ENCODE peak calls at places on chromosomes 16 and 17, in seven cellular contexts. S is bronchial epithelial cell, Z is HCT116, G is IMR-90, K is sigmoid colon, V is endodermal cell, O is SK-N-SH. T is an unnamed sample. For H3K36me3, the result is how much of the 10 kb centered on the place peaks cover.

GRCh38 chr16:89072216-89073130 is 21.2 kb upstream of the ACSF3 start:
- DNase-seq in S (no peak), K (peak), G (no peak), O (peak), V (no peak), Z (no peak), T (peak)

GRCh38 chr17:56029980-56030624 is 123.2 kb upstream of the ANKFN1 start:
- DNase-seq in Z (no peak), K (no peak), G (no peak), V (peak), O (no peak), S (no peak), T (peak)

GRCh38 chr17:67546578-67547527 is 169.8 kb downstream of the PITPNC1 start:
- DNase-seq in G (peak), K (peak), S (no peak), V (peak), O (no peak), Z (no peak), T (no peak)

GRCh38 chr16:81514041-81514559 is 69.5 kb downstream of the CMIP start:
- DNase-seq in V (no peak), Z (no peak), K (no peak), O (no peak), S (no peak), G (no peak), T (no peak)

GRCh38 chr17:39243155-39243554 is 17.4 kb upstream of the STAC2 start:
- DNase-seq in K (peak), Z (no peak), O (no peak), G (no peak), V (peak), S (no peak), T (no peak)

GRCh38 chr16:81618661-81619060 is 160.4 kb upstream of the PLCG2 start:
- DNase-seq in S (no peak), V (no peak), Z (no peak), K (no peak), O (no peak), G (no peak), T (no peak)

GRCh38 chr17:55089955-55090573 is 121.5 kb downstream of the STXBP4 start:
- DNase-seq in G (peak), K (no peak), V (peak), Z (peak), S (peak), O (no peak), T (peak)

GRCh38 chr17:74380086-74380958 is 13.0 kb downstream of the GPR142 start:
- DNase-seq in K (no peak), G (no peak), V (peak), S (peak), O (no peak), Z (peak), T (no peak)

GRCh38 chr16:81212830-81213465 is 25.5 kb upstream of the BCO1 start:
- DNase-seq in O (no peak), Z (no peak), K (no peak), V (peak), G (no peak), S (no peak), T (no peak)

GRCh38 chr17:51372345-51373004 is 112.1 kb downstream of the UTP18 start:
- DNase-seq in V (peak), K (no peak), O (no peak), G (peak), S (peak), Z (peak), T (peak)

GRCh38 chr16:54270711-54271110 is 15.9 kb downstream of the IRX3 start:
- DNase-seq in G (no peak), K (no peak), Z (no peak), V (no peak), S (no peak), O (no peak), T (no peak)

GRCh38 chr17:60468371-60468770 is 46.1 kb downstream of the CHCT1 start:
- DNase-seq in V (no peak), S (no peak), G (peak), O (no peak), K (no peak), Z (no peak), T (peak)

GRCh38 chr16:80743772-80744171 is 60.6 kb downstream of the CDYL2 start:
- DNase-seq in K (no peak), G (peak), O (no peak), V (no peak), S (no peak), Z (no peak), T (no peak)

GRCh38 chr17:50916708-50917417 is 50.7 kb upstream of the TOB1 start:
- DNase-seq in S (no peak), G (no peak), Z (no peak), V (peak), O (no peak), K (no peak), T (no peak)

GRCh38 chr17:4161179-4161559 is 18.2 kb downstream of the CYB5D2 start:
- DNase-seq in O (peak), Z (no peak), K (no peak), G (peak), S (peak), V (peak), T (peak)

GRCh38 chr17:30808785-30809286 is 15.7 kb downstream of the CRLF3 start:
- DNase-seq in V (no peak), K (peak), O (no peak), G (no peak), Z (no peak), S (no peak), T (no peak)

GRCh38 chr16:23378256-23378655 is 74.7 kb downstream of the COG7 start:
- DNase-seq in G (no peak), O (no peak), K (no peak), V (no peak), Z (no peak), S (no peak), T (no peak)

GRCh38 chr17:51052235-51052634 is 68.4 kb downstream of the SPAG9 start:
- DNase-seq in V (no peak), K (no peak), S (no peak), O (peak), G (no peak), Z (no peak), T (no peak)

GRCh38 chr17:70138309-70138865 is 30.9 kb upstream of the KCNJ2 start:
- DNase-seq in O (no peak), K (no peak), V (no peak), S (no peak), G (no peak), Z (no peak), T (peak)

GRCh38 chr16:11768850-11769249 is 26.2 kb upstream of the TXNDC11 start:
- DNase-seq in V (no peak), Z (no peak), G (no peak), S (no peak), O (no peak), K (no peak), T (no peak)
- H3K36me3 ChIP-seq in V (half or more), Z (under half), G (half or more), S (under half), O (half or more), K (under half), T (half or more)

GRCh38 chr17:63358111-63358839 is 87.8 kb downstream of the CYB561 start:
- DNase-seq in S (peak), K (no peak), G (peak), V (no peak), O (peak), Z (no peak), T (peak)

GRCh38 chr17:63356275-63356905 is 89.7 kb downstream of the CYB561 start:
- DNase-seq in Z (peak), G (peak), V (no peak), S (peak), K (no peak), O (no peak), T (peak)

GRCh38 chr17:63358956-63359355 is 87.2 kb downstream of the CYB561 start:
- DNase-seq in K (no peak), G (no peak), Z (no peak), V (no peak), O (no peak), S (no peak), T (no peak)

GRCh38 chr17:63350364-63350763 is 95.7 kb downstream of the CYB561 start:
- DNase-seq in Z (no peak), G (no peak), O (no peak), V (no peak), S (no peak), K (no peak), T (no peak)

DNA sequence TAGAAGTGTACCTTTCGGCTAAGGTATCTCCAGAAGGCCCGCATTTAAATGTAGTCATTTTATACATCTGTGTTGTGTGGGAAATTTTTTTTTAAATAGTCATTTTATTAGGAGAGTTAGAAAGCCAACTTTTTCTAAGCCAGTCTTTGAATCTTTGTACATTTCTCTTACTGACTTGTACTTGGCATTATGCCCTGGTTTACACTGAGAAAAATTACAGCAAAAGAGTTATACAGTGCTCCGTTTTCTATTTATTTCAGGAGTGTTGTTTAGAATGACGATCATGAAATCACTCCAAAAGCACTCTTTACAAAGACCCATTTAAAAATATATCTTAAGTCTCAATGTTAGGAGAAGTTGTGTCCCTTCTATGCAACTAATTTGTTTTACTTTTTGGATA is 91.9 kb downstream of the CYB561 start:
- DNase-seq in G (peak), K (no peak), S (no peak), O (no peak), V (no peak), Z (no peak), T (peak)
- H3K36me3 ChIP-seq in G (under half), K (under half), S (under half), O (under half), V (under half), Z (under half), T (under half)

GRCh38 chr16:87844809-87845208 is 24.5 kb downstream of the SLC7A5 start:
- DNase-seq in O (no peak), K (peak), G (no peak), S (no peak), Z (no peak), V (no peak), T (no peak)
- H3K36me3 ChIP-seq in O (under half), K (under half), G (half or more), S (half or more), Z (half or more), V (half or more), T (under half)

GRCh38 chr16:57661936-57662906 is 5.9 kb upstream of the ADGRG3 start:
- DNase-seq in Z (no peak), G (no peak), O (no peak), V (no peak), S (no peak), K (no peak), T (no peak)
- H3K36me3 ChIP-seq in Z (under half), G (under half), O (under half), V (under half), S (under half), K (under half), T (under half)

DNA sequence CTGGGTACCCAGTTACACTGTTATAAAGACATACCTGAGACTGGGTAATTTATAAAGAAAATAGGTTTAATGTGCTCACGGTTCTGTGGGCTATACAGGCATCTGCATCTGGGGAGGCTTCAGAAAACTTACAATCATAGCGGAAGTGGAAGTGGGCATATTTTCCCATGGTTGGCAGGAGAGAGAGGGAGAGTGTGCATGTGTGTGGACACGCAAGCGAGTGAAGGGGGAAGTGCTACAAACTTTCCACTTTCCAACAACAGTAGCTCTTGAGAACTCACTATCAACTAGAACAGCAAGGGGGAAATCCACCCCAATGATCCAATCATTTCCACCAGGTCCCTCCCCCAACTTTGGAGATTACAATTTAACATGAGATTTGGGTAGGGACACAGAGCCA is 11.1 kb downstream of the TAOK1 start:
- DNase-seq in K (no peak), G (no peak), O (no peak), Z (no peak), V (no peak), S (no peak), T (no peak)
- H3K36me3 ChIP-seq in K (under half), G (under half), O (under half), Z (under half), V (under half), S (under half), T (half or more)

DNA sequence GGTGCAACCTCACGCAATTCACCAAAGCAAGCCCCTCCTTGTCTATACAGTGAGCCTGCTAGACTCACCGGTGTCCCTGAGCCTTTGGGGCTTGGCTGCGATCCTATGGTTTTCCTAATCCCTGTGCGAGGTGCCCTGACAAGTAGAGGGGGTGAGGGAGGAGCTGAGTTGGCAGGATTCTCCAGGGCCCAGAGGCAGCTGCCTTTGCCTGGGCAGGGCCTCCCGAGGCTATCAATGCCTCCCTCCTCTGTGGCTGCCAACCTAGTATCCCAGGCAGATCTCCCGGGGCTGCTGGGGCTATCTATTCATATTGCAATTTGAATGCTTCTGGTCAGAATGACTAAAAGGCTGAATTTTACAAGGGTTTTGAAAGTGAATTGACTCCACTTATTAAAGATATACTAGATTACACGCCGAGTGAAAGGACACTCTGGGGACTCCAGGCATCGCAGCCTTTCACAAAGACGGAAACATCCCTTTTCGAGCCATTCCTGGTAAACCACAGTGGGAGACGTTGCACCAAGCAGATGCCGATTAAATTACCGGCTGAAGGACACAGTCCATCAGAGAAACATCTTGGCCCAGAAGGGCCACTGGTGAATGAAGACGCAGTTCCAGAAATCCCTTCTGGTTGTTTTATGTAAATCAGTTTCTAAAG is 11.3 kb upstream of the PITPNM3 start:
- DNase-seq in Z (no peak), S (peak), O (peak), G (no peak), K (peak), V (peak), T (peak)
- H3K36me3 ChIP-seq in Z (under half), S (under half), O (under half), G (under half), K (under half), V (under half), T (under half)

T was measured in adipocyte.